ENCODE peak calls at places on chromosome 2, in four cellular contexts. Z is right lobe of liver, Q is AG04450, Y is PC-3. J is an unnamed sample.

GRCh38 chr2:21438949-21439348 is 315.2 kb downstream of the TDRD15 start:
- DNase-seq in Z (no peak), Q (peak), Y (peak), J (no peak)

GRCh38 chr2:160294339-160294803 is 94.3 kb upstream of the ITGB6 start:
- DNase-seq in Z (no peak), Y (peak), Q (peak), J (peak)

GRCh38 chr2:120954939-120955338 is 219.3 kb downstream of the GLI2 start:
- DNase-seq in Y (no peak), Z (no peak), Q (no peak), J (no peak)

GRCh38 chr2:152369176-152369860 is 34.3 kb downstream of the FMNL2 start:
- DNase-seq in Z (no peak), Y (no peak), Q (peak), J (no peak)

GRCh38 chr2:174597347-174598047 is at the start of gene WIPF1:
- DNase-seq in Z (no peak), Q (no peak), Y (peak), J (no peak)

GRCh38 chr2:200226652-200227426 is 79.7 kb upstream of the SPATS2L start:
- DNase-seq in Y (no peak), Z (no peak), Q (no peak), J (no peak)

GRCh38 chr2:200266406-200266805 is 40.1 kb upstream of the SPATS2L start:
- DNase-seq in Y (no peak), Z (no peak), Q (no peak), J (no peak)

GRCh38 chr2:126571403-126571802 is 84.6 kb upstream of the GYPC start:
- DNase-seq in Q (no peak), Y (no peak), Z (no peak), J (no peak)

GRCh38 chr2:176081993-176082884 is 1.5 kb downstream of the EVX2 start:
- DNase-seq in Z (no peak), Y (no peak), Q (no peak), J (no peak)

GRCh38 chr2:200741468-200742202 is 70.1 kb upstream of the BZW1 start:
- DNase-seq in Y (peak), Z (no peak), Q (no peak), J (no peak)

GRCh38 chr2:238942941-238943715 is 95.2 kb downstream of the TWIST2 start:
- DNase-seq in Z (peak), Q (no peak), Y (no peak), J (no peak)

GRCh38 chr2:489084-489483 is 188.1 kb downstream of the TMEM18 start:
- DNase-seq in Y (no peak), Q (no peak), Z (no peak), J (no peak)

GRCh38 chr2:230358305-230358704 is 31.3 kb downstream of the SP140L start:
- DNase-seq in Z (no peak), Y (peak), Q (no peak), J (peak)

GRCh38 chr2:127087780-127088495 is 19.0 kb downstream of the BIN1 start:
- DNase-seq in Q (no peak), Y (no peak), Z (no peak), J (no peak)

GRCh38 chr2:27407798-27408491 is 1.4 kb downstream of the PPM1G start:
- DNase-seq in Y (peak), Q (no peak), Z (no peak), J (peak)

GRCh38 chr2:172087780-172088244 is 2.5 kb downstream of the DLX1 start:
- DNase-seq in Q (no peak), Y (no peak), Z (no peak), J (no peak)

GRCh38 chr2:148338544-148338943 is 306.0 kb upstream of the EPC2 start:
- DNase-seq in Q (peak), Y (peak), Z (no peak), J (peak)

GRCh38 chr2:166417669-166418068 is 41.9 kb upstream of the SCN9A start:
- DNase-seq in Y (peak), Z (no peak), Q (no peak), J (peak)

GRCh38 chr2:145228506-145228905 is 708.6 kb upstream of the ZEB2 start:
- DNase-seq in Y (no peak), Z (no peak), Q (no peak), J (no peak)

GRCh38 chr2:222575618-222576017 is 80.3 kb downstream of the FARSB start:
- DNase-seq in Q (no peak), Z (no peak), Y (no peak), J (no peak)

GRCh38 chr2:28929581-28929980 is 35.1 kb downstream of the WDR43 start:
- DNase-seq in Z (no peak), Y (no peak), Q (no peak), J (no peak)

GRCh38 chr2:162327134-162327769 is 8.8 kb upstream of the IFIH1 start:
- DNase-seq in Z (no peak), Y (peak), Q (no peak), J (peak)

GRCh38 chr2:114709936-114710850 is 267.8 kb downstream of the DPP10 start:
- DNase-seq in Z (no peak), Y (no peak), Q (no peak), J (no peak)

GRCh38 chr2:218882866-218883366 is 2.3 kb downstream of the WNT10A start:
- DNase-seq in Y (peak), Q (no peak), Z (no peak), J (no peak)

GRCh38 chr2:151968770-151969169 is 130.1 kb downstream of the CACNB4 start:
- DNase-seq in Y (no peak), Q (no peak), Z (no peak), J (no peak)

GRCh38 chr2:171088057-171088834 is 72.4 kb downstream of the TLK1 start:
- DNase-seq in Z (no peak), Q (no peak), Y (no peak), J (no peak)

GRCh38 chr2:152555048-152555447 is 162.2 kb downstream of the PRPF40A start:
- DNase-seq in Z (no peak), Q (no peak), Y (no peak), J (peak)

GRCh38 chr2:197240018-197240712 is 70.4 kb downstream of the ANKRD44 start:
- DNase-seq in Q (no peak), Z (no peak), Y (no peak), J (no peak)

J was measured in lung microvascular endothelial cell.